ENCODE peak calls at places on chromosome 10, in six cellular contexts. B is left kidney, O is neuronal stem cell, M is kidney, Q is NCI-H510A treated with DMSO at 0.1 percent for 48 hours, J is left colon. R is an unnamed sample.

GRCh38 chr10:71038234-71038633 is 149.9 kb upstream of the PCBD1 start:
- DNase-seq in B (no peak), O (no peak), M (no peak), Q (no peak), J (no peak), R (no peak)

GRCh38 chr10:65723525-65723924 is 1202.3 kb upstream of the LRRTM3 start:
- DNase-seq in B (no peak), O (no peak), M (no peak), Q (no peak), J (no peak), R (no peak)

GRCh38 chr10:24851595-24851994 is 100.8 kb downstream of the PRTFDC1 start:
- DNase-seq in B (no peak), O (no peak), M (no peak), Q (peak; percentile 69), J (peak; percentile 45), R (no peak)

GRCh38 chr10:133442191-133442966 is 11.4 kb upstream of the SCART1 start:
- DNase-seq in B (no peak), O (no peak), M (no peak), Q (no peak), J (no peak), R (peak; percentile 41)

GRCh38 chr10:60666221-60666620 is 112.1 kb upstream of the CDK1 start:
- DNase-seq in B (no peak), O (no peak), M (no peak), Q (peak; percentile 30), J (no peak), R (no peak)

GRCh38 chr10:26994743-26995142 is 105.6 kb downstream of the ANKRD26 start:
- DNase-seq in B (no peak), O (no peak), M (no peak), Q (no peak), J (no peak), R (no peak)

GRCh38 chr10:123621910-123622309 is 44.2 kb upstream of the GPR26 start:
- DNase-seq in B (no peak), O (no peak), M (no peak), Q (no peak), J (no peak), R (no peak)

GRCh38 chr10:111109506-111110242 is 32.8 kb downstream of the ADRA2A start:
- DNase-seq in B (peak; percentile 24), O (no peak), M (no peak), Q (peak; percentile 43), J (no peak), R (no peak)

GRCh38 chr10:98170249-98171117 is 36.0 kb downstream of the R3HCC1L start:
- DNase-seq in B (peak; percentile 82), O (peak; percentile 59), M (peak; percentile 35), Q (peak; percentile 70), J (peak; percentile 32), R (peak; percentile 24)

GRCh38 chr10:124989526-124989925 is 47.6 kb downstream of the ZRANB1 start:
- DNase-seq in B (no peak), O (no peak), M (no peak), Q (no peak), J (no peak), R (no peak)

GRCh38 chr10:125414998-125415397 is 254.6 kb upstream of the CTBP2 start:
- DNase-seq in B (no peak), O (no peak), M (no peak), Q (no peak), J (peak; percentile 32), R (no peak)

GRCh38 chr10:129877773-129878371 is 86.2 kb downstream of the EBF3 start:
- DNase-seq in B (no peak), O (no peak), M (no peak), Q (no peak), J (peak; percentile 18), R (peak; percentile 46)

R was measured in stimulated activated naive CD8-positive, alpha-beta T cell treated with anti-CD3 and anti-CD28 coated beads, Interleukin-15, Interleukin-2, amounts not matched to agents 100 U/mL and 50 U/mL, for 24 hours.